ENCODE peak calls at places on chromosomes 16 and 17, in five cellular contexts. W is IMR-90, N is mesendoderm, F is mesenchymal stem cell, H is H1. E is an unnamed sample.

GRCh38 chr17:5241861-5242671 is 7.4 kb upstream of the SCIMP start:
- DNase-seq in F (no peak), N (no peak), W (no peak), H (no peak), E (no peak)

GRCh38 chr17:38563362-38564253 is 42.1 kb downstream of the SRCIN1 start:
- DNase-seq in F (no peak), N (peak; percentile 83), H (peak; percentile 75), W (no peak), E (no peak)

GRCh38 chr17:18186271-18186982 is 2.8 kb downstream of the ALKBH5 start:
- DNase-seq in F (peak; percentile 34), N (no peak), W (peak; percentile 47), H (no peak), E (no peak)

GRCh38 chr16:23903001-23903414 is 67.2 kb downstream of the PRKCB start:
- DNase-seq in N (peak; percentile 19), W (no peak), F (no peak), H (no peak), E (no peak)

GRCh38 chr16:11409398-11409797 is 64.1 kb downstream of the RMI2 start:
- DNase-seq in F (no peak), W (peak; percentile 45), H (no peak), N (no peak), E (no peak)

GRCh38 chr16:88940196-88941050 is 36.6 kb downstream of the CBFA2T3 start:
- DNase-seq in N (no peak), F (no peak), H (no peak), W (no peak), E (no peak)

GRCh38 chr16:1914084-1914608 is 4.1 kb downstream of the HS3ST6 start:
- DNase-seq in N (no peak), H (no peak), F (no peak), W (no peak), E (no peak)

GRCh38 chr17:21815352-21816063 is 123.2 kb downstream of the KCNJ18 start:
- DNase-seq in H (no peak), W (no peak), F (no peak), N (no peak), E (no peak)

GRCh38 chr17:30717290-30718098 is 107.0 kb downstream of the CRLF3 start:
- DNase-seq in W (no peak), F (no peak), N (no peak), H (no peak), E (no peak)

DNA sequence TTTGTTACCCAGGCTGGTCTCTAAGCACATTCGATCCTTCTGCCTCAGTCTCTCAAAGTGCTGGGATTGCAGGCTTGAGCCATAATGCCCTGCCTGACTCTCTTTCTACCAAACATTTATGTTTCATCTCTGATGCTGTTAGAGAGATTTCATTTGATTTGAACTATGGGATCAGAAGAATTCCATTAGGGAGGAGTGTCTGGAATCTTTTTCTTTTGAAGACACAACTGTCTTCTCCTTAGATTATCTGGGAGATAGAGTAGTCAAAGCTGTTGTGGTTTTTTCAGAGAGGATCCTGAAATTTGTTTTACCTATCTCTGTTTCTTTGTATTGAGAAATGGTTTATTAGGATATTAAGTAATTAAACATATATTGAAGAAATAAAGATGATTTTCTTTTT is 29.4 kb downstream of the WIPF2 start:
- DNase-seq in W (no peak), F (no peak), N (no peak), H (no peak), E (no peak)
- H4K8ac ChIP-seq in W (no peak overlapping the region), F (no peak overlapping the region), N (no peak overlapping the region), H (no peak overlapping the region), E (no peak overlapping the region)

GRCh38 chr17:14310101-14310500 is 9.2 kb downstream of the HS3ST3B1 start:
- DNase-seq in H (no peak), F (no peak), N (no peak), W (no peak), E (no peak)

GRCh38 chr17:14312522-14312921 is 11.6 kb downstream of the HS3ST3B1 start:
- DNase-seq in F (no peak), N (no peak), H (no peak), W (no peak), E (no peak)

GRCh38 chr17:14310584-14310983 is 9.7 kb downstream of the HS3ST3B1 start:
- DNase-seq in N (no peak), W (no peak), F (no peak), H (no peak), E (no peak)

GRCh38 chr17:14311186-14311705 is 10.4 kb downstream of the HS3ST3B1 start:
- DNase-seq in H (no peak), W (no peak), N (no peak), F (no peak), E (no peak)

DNA sequence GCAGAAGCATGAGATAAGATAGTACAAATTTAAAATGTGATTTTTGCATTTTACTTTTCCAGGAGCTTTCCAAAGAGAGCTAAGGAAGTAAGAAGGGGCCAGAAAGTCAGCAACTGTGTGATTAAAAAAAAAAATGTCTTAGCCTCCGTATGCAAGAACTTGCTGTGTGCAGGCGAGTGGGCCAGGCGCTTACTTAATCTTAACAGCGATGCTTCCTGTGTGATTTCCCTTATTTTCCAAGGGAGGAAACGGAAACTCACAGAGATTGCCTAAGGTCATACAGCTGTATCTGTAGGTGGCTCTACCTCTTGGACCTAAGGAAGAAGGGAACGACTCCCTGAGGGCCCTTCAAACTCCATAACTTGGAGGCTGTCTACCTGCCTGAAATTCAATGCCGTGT is 11.1 kb downstream of the HS3ST3B1 start:
- DNase-seq in H (no peak), F (no peak), W (no peak), N (no peak), E (no peak)
- H2BK120ac ChIP-seq in H (no peak overlapping the region), F (no peak overlapping the region), W (no peak overlapping the region), N (no peak overlapping the region), E (no peak overlapping the region)

GRCh38 chr17:7041607-7042506 is 2.0 kb downstream of the SLC16A11 start:
- DNase-seq in W (no peak), H (no peak), F (no peak), N (peak; percentile 81), E (no peak)
- H3K4me3 ChIP-seq in W (no peak overlapping the region), H (peak overlapping the region; percentile 66), F (no peak overlapping the region), N (no peak overlapping the region), E (no peak overlapping the region)

GRCh38 chr17:41654908-41655607 is 30.7 kb upstream of the KRT17 start:
- DNase-seq in N (no peak), F (no peak), H (no peak), W (no peak), E (no peak)
- H4K8ac ChIP-seq in N (no peak overlapping the region), F (no peak overlapping the region), H (peak overlapping the region; percentile 92), W (no peak overlapping the region), E (peak overlapping the region; percentile 93)

DNA sequence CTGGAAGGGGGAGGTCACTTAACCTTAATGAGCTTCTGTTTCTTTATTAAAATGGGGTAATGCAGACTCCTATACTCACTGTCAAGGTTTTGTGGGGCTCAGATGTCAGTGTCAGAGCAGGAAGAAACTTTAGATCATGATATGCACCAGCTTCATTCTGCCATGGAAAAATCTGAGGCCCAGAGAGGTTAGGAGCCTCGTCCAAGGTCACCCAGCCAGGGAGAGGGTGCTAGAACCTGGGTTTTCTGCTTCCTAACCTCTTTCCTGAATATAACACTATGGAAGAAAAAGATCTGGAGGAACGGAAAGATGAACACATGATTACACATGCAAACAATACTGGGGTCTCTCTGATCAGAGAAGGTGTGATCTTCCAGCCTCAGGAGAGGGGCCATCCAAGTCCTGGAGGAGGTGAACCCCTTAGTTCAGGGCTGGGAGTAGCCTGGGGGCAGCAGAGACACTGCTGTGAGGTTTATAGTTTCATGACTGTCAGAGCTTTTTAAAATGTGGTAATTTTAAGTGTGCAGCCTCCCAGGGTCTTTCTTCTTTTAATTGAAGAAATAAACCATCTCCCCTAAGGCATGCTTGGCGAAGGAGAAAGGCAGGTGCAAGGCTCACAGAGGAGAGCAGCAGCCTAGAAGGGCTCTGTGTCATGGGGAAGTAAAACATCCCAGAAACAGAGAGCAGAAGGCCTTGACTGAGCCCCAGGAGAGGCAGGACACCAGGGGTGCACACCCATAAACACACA is 10.2 kb upstream of the MEOX1 start:
- DNase-seq in W (no peak), N (no peak), H (no peak), F (no peak), E (no peak)
- H2BK120ac ChIP-seq in W (no peak overlapping the region), N (no peak overlapping the region), H (no peak overlapping the region), F (no peak overlapping the region), E (no peak overlapping the region)

DNA sequence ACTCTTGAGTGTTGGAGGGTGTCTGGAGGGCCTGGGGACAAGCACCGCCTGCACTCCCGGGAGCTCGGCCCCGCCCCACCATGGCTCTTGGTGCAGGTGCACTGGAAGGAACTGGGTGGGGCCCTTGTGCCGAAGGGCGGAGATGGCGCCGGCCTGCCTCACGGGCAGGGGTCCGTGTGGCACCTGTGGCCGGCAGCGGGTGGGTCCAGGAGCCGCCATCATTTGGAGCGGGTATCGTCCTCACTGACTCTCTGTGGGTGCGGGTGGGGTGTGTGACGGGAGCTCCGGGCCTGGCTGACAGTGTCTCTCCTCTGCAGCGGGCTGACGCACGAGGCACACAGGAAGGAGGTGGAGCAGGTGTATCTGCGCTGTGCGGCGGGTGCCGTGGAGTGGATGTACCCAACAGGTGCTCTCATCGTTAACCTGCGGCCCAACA is 5.2 kb downstream of the METRNL start:
- DNase-seq in W (no peak), N (no peak), F (no peak), H (no peak), E (no peak)
- H3K4me3 ChIP-seq in W (no peak overlapping the region), N (no peak overlapping the region), F (peak overlapping the region; percentile 73), H (no peak overlapping the region), E (peak overlapping the region; percentile 21)

DNA sequence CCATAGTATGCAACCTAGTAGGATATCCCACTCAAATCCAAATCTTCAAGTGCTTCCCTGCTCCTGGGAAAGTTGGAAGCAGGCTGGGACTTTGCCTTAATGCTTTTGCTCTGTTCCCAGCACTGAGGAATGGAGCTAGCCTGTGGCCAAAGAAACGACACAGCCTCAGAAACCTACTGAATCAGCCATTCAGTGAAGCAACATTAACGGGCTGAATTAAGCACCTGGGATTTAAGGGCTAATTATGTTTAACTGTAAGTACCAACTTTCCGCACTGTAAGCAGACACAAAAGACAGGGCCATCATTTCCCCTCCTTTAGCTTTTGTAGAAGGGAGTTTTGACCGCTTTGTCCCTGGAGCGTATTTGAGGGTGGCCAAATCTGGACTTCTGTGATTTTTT is 17.7 kb upstream of the NOL11 start:
- DNase-seq in W (no peak), H (no peak), N (no peak), F (no peak), E (no peak)
- H4K8ac ChIP-seq in W (no peak overlapping the region), H (no peak overlapping the region), N (no peak overlapping the region), F (no peak overlapping the region), E (no peak overlapping the region)

E was measured in neuronal stem cell.